ENCODE peak calls at places on chromosomes 2 and 18, in five cellular contexts. B is HepG2, H is K562, F is H1, C is GM12878. R is an unnamed sample.

GRCh38 chr2:9984217-9984739 is 32.8 kb downstream of the GRHL1 start:
- DNase-seq in B (peak), H (peak), F (no peak), C (peak), R (peak)

GRCh38 chr2:19287324-19287723 is 71.1 kb downstream of the OSR1 start:
- DNase-seq in B (no peak), H (no peak), F (no peak), C (no peak), R (no peak)

GRCh38 chr2:54588244-54588899 is 132.2 kb downstream of the SPTBN1 start:
- DNase-seq in B (no peak), H (no peak), F (no peak), C (no peak), R (no peak)

GRCh38 chr2:226378733-226379132 is 420.9 kb downstream of the IRS1 start:
- DNase-seq in B (no peak), H (no peak), F (no peak), C (no peak), R (no peak)

GRCh38 chr2:12787891-12788783 is 71.4 kb downstream of the TRIB2 start:
- DNase-seq in B (no peak), H (no peak), F (no peak), C (no peak), R (no peak)

GRCh38 chr18:58354791-58355190 is 274.1 kb downstream of the ALPK2 start:
- DNase-seq in B (no peak), H (no peak), F (no peak), C (no peak), R (no peak)

GRCh38 chr18:57915241-57915640 is 112.1 kb upstream of the ATP8B1 start:
- DNase-seq in B (no peak), H (no peak), F (no peak), C (no peak), R (no peak)

GRCh38 chr18:3747176-3747973 is 297.4 kb downstream of the TGIF1 start:
- DNase-seq in B (no peak), H (no peak), F (no peak), C (no peak), R (no peak)

GRCh38 chr2:20052229-20052871 is 922 bp upstream of the LAPTM4A start:
- DNase-seq in B (peak), H (no peak), F (no peak), C (no peak), R (no peak)

GRCh38 chr2:239266436-239266770 is 134.4 kb downstream of the HDAC4 start:
- DNase-seq in B (no peak), H (no peak), F (no peak), C (no peak), R (no peak)

GRCh38 chr2:239263937-239264837 is 136.6 kb downstream of the HDAC4 start:
- DNase-seq in B (no peak), H (no peak), F (no peak), C (no peak), R (no peak)

GRCh38 chr2:239263231-239263936 is 137.4 kb downstream of the HDAC4 start:
- DNase-seq in B (no peak), H (no peak), F (no peak), C (no peak), R (no peak)

GRCh38 chr2:239265681-239266435 is 135.0 kb downstream of the HDAC4 start:
- DNase-seq in B (no peak), H (no peak), F (no peak), C (no peak), R (no peak)

DNA sequence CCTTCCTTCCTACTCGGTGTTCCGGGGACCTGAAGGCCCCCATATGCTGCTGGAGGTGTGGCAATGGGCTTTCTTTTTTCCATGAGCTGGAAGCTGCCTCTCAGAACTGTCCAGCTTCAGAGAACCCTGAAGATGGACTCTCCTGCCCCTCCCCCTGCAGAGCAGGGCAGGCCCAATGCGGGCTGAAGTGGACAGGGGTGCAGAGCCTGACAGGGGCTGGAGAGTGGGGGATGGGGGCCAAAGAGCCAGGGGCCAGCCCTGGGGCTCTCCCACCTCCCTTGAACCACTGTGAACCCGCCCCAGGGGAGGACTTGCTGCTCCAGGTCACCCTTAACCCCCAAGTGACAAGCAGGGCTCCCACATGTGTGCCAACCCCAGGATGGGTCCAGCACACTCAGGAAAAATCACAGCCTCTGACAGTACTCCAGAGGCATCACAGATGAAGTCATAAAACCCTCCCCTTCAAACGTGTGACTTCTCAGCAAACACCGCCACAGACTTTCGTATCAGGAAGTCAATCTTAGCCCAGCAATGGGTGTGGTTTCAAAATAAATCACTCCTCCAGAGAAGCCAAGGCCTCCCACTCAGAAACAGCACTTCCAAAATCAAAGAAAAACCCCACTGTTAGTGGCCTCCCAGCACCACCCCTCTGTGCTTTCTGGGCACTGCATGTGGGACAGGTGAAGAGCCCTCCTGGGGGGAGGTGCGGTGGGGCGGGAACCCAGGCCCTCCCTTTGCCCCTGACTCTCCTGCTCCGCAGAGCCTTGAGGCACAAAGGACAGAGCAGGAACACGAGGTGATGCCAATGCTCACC is 135.8 kb downstream of the HDAC4 start:
- DNase-seq in B (no peak), H (peak), F (no peak), C (no peak), R (peak)
- TF ChIP-seq JUND in B (no peak), H (no peak), F (no peak), C (no peak), R (no peak)

GRCh38 chr2:232633413-232634318 is at the start of gene EFHD1:
- DNase-seq in B (no peak), H (peak), F (peak), C (no peak), R (no peak)
- TF ChIP-seq EZH2 in B (no peak), H (no peak), F (peak), C (no peak), R (no peak)

DNA sequence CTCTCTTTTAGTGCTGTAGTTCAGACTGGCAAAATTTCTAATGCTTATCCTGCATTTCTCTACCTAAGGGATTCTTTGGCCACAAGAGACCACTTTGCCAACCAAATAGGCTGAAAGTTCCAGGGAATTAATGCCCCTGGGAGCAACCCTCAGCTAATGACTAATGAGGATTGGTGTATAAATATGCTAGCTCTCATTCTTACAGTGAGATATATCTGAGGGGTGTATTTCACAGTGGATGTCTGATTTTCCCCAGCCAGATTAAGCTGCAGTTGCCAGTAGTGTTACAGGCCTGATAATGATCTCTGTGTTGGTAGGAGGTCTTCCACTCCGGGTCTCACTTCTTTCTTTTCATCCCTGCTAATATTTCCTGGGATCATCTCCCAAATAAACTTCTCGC is 90.4 kb downstream of the GULP1 start:
- DNase-seq in B (no peak), H (no peak), F (no peak), C (no peak), R (no peak)
- TF ChIP-seq JUND in B (no peak), H (no peak), F (no peak), C (no peak), R (no peak)

DNA sequence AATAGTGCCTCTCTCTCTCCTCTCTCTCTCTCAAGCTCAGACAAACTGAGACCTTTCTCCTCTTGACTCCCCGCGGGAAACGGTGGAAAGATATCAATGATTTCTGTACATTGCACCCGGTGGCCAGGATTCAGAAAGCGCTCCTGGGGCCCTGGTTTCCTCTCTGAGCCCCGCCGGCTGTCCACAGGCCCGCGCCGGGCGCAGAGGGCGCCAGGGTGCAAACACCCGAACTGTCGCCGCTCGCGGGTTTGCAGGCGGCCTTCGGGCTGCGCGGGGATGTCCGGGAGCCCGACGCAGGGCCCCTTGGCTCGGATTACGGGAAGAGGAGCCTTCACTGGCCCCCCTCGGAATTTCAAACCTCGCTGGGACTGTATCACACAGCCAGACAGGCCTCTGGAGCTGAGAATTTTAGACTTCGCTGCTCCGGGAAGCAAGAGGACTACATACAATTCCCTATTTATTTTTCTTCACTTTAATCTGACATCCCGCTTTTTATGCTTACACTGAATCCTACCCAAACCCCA is 5.2 kb upstream of the EN1 start:
- DNase-seq in B (no peak), H (no peak), F (peak), C (no peak), R (no peak)
- TF ChIP-seq EZH2 in B (peak), H (no peak), F (peak), C (no peak), R (no peak)

GRCh38 chr2:124254621-124255020 is 229.5 kb downstream of the CNTNAP5 start:
- DNase-seq in B (no peak), H (no peak), F (no peak), C (no peak), R (no peak)

GRCh38 chr2:124261456-124261855 is 236.4 kb downstream of the CNTNAP5 start:
- DNase-seq in B (no peak), H (no peak), F (no peak), C (no peak), R (no peak)

GRCh38 chr2:124258481-124258880 is 233.4 kb downstream of the CNTNAP5 start:
- DNase-seq in B (no peak), H (no peak), F (no peak), C (no peak), R (no peak)
- TF ChIP-seq JUND in B (no peak), H (no peak), F (no peak), C (no peak), R (no peak)

DNA sequence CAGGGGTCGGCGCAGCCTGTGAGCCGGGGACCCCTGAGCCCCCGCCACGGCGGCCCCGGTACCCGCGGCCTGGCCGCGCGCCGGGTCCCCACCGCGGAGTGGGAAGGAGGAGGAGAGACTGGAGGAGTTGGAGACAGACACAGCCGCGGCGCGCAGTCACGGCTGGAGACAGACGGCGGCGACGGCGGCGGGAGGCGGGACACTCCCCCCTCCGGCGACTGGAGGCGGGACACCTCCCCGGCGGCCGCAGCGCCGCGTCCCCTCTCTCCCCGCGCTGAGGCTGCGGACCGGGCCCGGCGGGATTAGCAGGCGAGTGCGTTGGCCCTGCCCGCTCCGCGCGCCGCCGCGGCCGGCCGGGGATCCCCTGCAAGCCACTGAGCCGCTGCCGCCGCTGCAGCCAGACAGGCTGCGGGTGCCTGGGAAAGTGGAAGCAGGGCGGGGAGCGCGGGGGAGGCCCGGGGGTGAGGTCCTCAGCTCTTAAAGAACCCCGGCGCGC is 1.0 kb upstream of the LDLRAD4 start:
- DNase-seq in B (no peak), H (peak), F (peak), C (no peak), R (no peak)
- TF ChIP-seq EZH2 in B (no peak), H (no peak), F (peak), C (no peak), R (no peak)

R was measured in HCT116.